ENCODE peak calls at places on chromosomes 6 and 20, in four cellular contexts. K, U, L and V are unnamed samples.

GRCh38 chr6:42532038-42532669 is 31.7 kb upstream of the UBR2 start:
- DNase-seq in U (peak), L (no peak), K (peak), V (no peak)

GRCh38 chr6:14431375-14432330 is 314.1 kb downstream of the CD83 start:
- DNase-seq in L (no peak), U (no peak), K (no peak), V (no peak)

GRCh38 chr6:56890066-56890465 is 64.8 kb upstream of the BEND6 start:
- DNase-seq in L (no peak), U (no peak), K (no peak), V (no peak)

GRCh38 chr6:51057296-51057695 is 238.6 kb downstream of the TFAP2B start:
- DNase-seq in K (no peak), L (no peak), U (no peak), V (no peak)

GRCh38 chr20:49993301-49993751 is 10.5 kb downstream of the SNAI1 start:
- DNase-seq in K (no peak), U (no peak), L (no peak), V (no peak)

GRCh38 chr20:24691901-24692351 is 222.5 kb downstream of the SYNDIG1 start:
- DNase-seq in U (no peak), L (no peak), K (no peak), V (no peak)

GRCh38 chr20:50409495-50409894 is 100.7 kb upstream of the PTPN1 start:
- DNase-seq in U (no peak), K (no peak), L (no peak), V (no peak)

GRCh38 chr20:57223648-57224489 is 42.6 kb downstream of the BMP7 start:
- DNase-seq in U (no peak), K (peak), L (no peak), V (no peak)

GRCh38 chr6:42142118-42142835 is at the start of gene C6orf132:
- DNase-seq in U (peak), L (peak), K (peak), V (peak)

GRCh38 chr20:53547664-53548239 is 45.9 kb downstream of the ZNF217 start:
- DNase-seq in U (peak), K (peak), L (peak), V (peak)

GRCh38 chr20:63331741-63332400 is 29.3 kb downstream of the CHRNA4 start:
- DNase-seq in K (peak), L (no peak), U (no peak), V (no peak)

GRCh38 chr6:55758156-55758942 is 117.0 kb downstream of the BMP5 start:
- DNase-seq in L (no peak), K (peak), U (no peak), V (no peak)

GRCh38 chr6:166721576-166721975 is 94.5 kb upstream of the RPS6KA2 start:
- DNase-seq in L (no peak), K (peak), U (no peak), V (no peak)

GRCh38 chr6:133809406-133809805 is 79.5 kb upstream of the TCF21 start:
- DNase-seq in U (no peak), L (no peak), K (no peak), V (no peak)

GRCh38 chr20:33280775-33281174 is 2.2 kb upstream of the BPIFB1 start:
- DNase-seq in L (no peak), U (no peak), K (no peak), V (no peak)

GRCh38 chr6:329888-330691 is 37.8 kb downstream of the DUSP22 start:
- DNase-seq in K (no peak), U (peak), L (no peak), V (no peak)

GRCh38 chr6:77740380-77740779 is 87.5 kb downstream of the MEI4 start:
- DNase-seq in K (peak), L (no peak), U (peak), V (no peak)

GRCh38 chr6:56649782-56650181 is 7.1 kb upstream of the DST start:
- DNase-seq in K (peak), L (no peak), U (no peak), V (no peak)

GRCh38 chr6:7629321-7629720 is 39.3 kb downstream of the SNRNP48 start:
- DNase-seq in U (no peak), K (no peak), L (no peak), V (no peak)

GRCh38 chr20:58073945-58074920 is 154.2 kb downstream of the ANKRD60 start:
- DNase-seq in U (no peak), L (no peak), K (peak), V (no peak)

GRCh38 chr20:57663241-57663640 is 43.0 kb upstream of the ZBP1 start:
- DNase-seq in K (no peak), L (peak), U (no peak), V (peak)

GRCh38 chr6:39313526-39314272 is 520 bp downstream of the KCNK17 start:
- DNase-seq in K (no peak), U (peak), L (peak), V (no peak)

GRCh38 chr6:149454405-149454848 is 30.4 kb downstream of the ZC3H12D start:
- DNase-seq in U (no peak), K (peak), L (no peak), V (no peak)

GRCh38 chr6:112173401-112173800 is 81.0 kb downstream of the LAMA4 start:
- DNase-seq in U (no peak), K (no peak), L (no peak), V (no peak)

GRCh38 chr6:10425973-10426780 is 11.3 kb upstream of the TFAP2A start:
- DNase-seq in L (peak), U (peak), K (no peak), V (peak)
- TF ChIP-seq CTCF in L (no peak), U (no peak), K (no peak), V (no peak)

DNA sequence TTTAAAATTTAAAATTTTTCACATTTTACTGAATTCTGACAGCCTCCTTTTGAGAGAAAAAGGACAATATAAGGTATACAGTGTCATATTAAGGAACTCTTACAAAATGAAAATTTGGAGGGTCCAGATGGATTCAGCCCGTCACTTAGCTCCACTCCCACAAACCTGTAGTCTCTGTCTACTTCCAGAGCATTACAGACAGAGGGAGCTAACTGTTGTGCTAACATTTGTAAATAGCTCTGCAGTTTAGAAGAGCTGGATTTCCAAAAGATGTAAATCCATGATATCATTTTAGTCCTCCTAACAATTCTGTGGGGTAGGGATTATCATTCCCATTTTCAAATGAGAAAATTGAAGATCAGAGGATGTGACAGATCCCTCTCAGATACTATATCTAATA is 16.1 kb upstream of the SERINC3 start:
- DNase-seq in L (no peak), U (no peak), K (no peak), V (no peak)
- TF ChIP-seq CTCF in L (no peak), U (no peak), K (peak), V (no peak)

GRCh38 chr6:104484191-104484590 is 375.5 kb downstream of the HACE1 start:
- DNase-seq in U (no peak), L (no peak), K (no peak), V (no peak)

GRCh38 chr6:104484626-104485025 is 375.1 kb downstream of the HACE1 start:
- DNase-seq in K (no peak), U (no peak), L (no peak), V (no peak)

GRCh38 chr6:104477569-104477968 is 382.1 kb downstream of the HACE1 start:
- DNase-seq in K (no peak), L (no peak), U (no peak), V (no peak)

GRCh38 chr6:104486003-104486402 is 373.7 kb downstream of the HACE1 start:
- DNase-seq in K (no peak), U (no peak), L (no peak), V (no peak)

DNA sequence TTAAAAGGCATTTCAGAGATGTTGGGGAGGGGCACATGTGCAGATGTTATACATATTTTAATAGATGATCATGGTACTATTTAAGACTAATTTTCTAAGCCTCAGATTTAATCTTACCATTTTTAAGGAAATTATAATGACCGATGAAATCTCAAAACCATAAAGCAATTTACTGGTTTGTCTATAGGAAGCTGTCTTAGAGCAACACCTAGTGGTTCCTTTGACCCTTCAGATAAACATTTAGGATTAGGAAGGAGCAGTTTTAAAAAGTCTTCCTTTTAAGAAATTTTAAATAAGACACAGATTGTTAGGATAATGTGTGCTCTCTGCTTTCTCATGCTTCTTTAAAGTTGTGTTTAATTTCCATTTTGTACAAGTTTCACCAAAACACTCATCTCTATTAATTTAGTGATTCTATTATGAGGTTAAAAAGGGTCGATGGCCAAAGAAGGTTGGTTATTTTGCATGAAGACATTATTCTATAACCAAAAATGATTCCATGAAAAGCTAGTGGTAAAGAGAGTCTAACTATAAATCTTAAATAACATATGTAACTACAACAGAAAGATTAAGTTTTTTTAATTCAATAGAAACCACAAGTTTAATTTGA is 376.4 kb downstream of the HACE1 start:
- DNase-seq in K (peak), L (no peak), U (peak), V (no peak)
- TF ChIP-seq CTCF in K (peak), L (no peak), U (peak), V (no peak)

GRCh38 chr20:39660965-39661364 is 698.8 kb downstream of the DHX35 start:
- DNase-seq in U (no peak), K (no peak), L (no peak), V (no peak)

GRCh38 chr20:39661833-39662232 is 699.7 kb downstream of the DHX35 start:
- DNase-seq in L (no peak), U (no peak), K (no peak), V (no peak)

GRCh38 chr20:39660251-39660650 is 698.1 kb downstream of the DHX35 start:
- DNase-seq in K (no peak), U (no peak), L (no peak), V (no peak)

DNA sequence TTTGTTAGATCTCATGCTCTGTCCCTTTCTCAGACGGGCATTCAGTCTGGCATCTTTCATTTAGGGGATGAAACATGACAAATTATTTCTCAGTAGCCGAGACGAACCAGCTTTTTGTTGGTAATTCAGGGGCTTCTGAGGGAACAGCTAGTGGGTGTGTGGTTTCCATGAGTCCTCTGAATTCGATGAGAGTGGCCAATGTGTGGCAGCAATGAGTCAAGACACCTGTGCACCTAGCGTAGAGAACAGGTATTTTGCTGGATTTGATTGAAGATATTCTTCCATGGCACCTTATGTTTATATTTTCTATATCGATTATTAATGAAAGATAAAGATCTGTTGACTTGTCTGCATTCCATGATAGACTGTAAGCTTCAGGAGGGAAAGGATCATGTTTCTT is 696.9 kb downstream of the DHX35 start:
- DNase-seq in U (peak), K (no peak), L (no peak), V (no peak)
- TF ChIP-seq CTCF in U (peak), K (no peak), L (no peak), V (no peak)

GRCh38 chr6:131792091-131792496 is 15.7 kb upstream of the ENPP1 start:
- DNase-seq in U (peak), K (peak), L (no peak), V (no peak)
- TF ChIP-seq CTCF in U (peak), K (peak), L (no peak), V (no peak)

GRCh38 chr6:2766767-2767314 is 1.6 kb downstream of the WRNIP1 start:
- DNase-seq in K (peak), L (no peak), U (no peak), V (no peak)
- TF ChIP-seq CTCF in K (no peak), L (peak), U (no peak), V (peak)

GRCh38 chr20:4997207-4997606 is 4.1 kb downstream of the SLC23A2 start:
- DNase-seq in K (no peak), U (no peak), L (no peak), V (no peak)

GRCh38 chr20:5001174-5002076 is at the start of gene SLC23A2:
- DNase-seq in L (peak), U (peak), K (peak), V (peak)

GRCh38 chr20:4999788-5000187 is 1.5 kb downstream of the SLC23A2 start:
- DNase-seq in L (no peak), K (no peak), U (no peak), V (no peak)

GRCh38 chr20:5000263-5001173 is 792 bp downstream of the SLC23A2 start:
- DNase-seq in U (peak), K (no peak), L (peak), V (peak)

DNA sequence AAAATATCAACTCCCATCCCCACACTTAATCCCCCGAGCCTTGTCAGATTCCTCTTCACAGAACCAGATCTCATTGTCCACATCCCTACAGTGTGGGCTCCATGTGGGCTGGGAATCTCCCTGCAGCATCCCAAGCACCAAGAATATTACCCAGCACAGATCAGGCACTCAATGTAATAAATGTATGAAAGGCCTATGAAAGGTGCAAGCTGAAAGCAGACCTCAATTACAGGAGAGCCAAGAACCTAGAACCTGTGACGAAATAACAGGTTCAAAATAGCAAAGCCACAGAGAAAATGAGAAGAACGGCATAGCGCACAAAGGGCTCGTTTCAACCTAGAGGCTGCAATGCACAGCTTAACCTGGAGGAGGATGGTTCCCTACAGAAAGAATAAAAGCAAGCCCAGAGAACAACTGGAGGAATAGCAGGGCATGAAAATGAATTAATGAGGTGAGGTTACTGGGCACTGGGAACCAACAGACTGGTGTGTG is 3.1 kb downstream of the SLC23A2 start:
- DNase-seq in L (no peak), U (peak), K (peak), V (no peak)
- TF ChIP-seq CTCF in L (no peak), U (no peak), K (peak), V (peak)

GRCh38 chr6:67863346-67863745 is 771.7 kb upstream of the ADGRB3 start:
- DNase-seq in L (no peak), K (peak), U (no peak), V (no peak)
- TF ChIP-seq CTCF in L (no peak), K (no peak), U (no peak), V (no peak)

DNA sequence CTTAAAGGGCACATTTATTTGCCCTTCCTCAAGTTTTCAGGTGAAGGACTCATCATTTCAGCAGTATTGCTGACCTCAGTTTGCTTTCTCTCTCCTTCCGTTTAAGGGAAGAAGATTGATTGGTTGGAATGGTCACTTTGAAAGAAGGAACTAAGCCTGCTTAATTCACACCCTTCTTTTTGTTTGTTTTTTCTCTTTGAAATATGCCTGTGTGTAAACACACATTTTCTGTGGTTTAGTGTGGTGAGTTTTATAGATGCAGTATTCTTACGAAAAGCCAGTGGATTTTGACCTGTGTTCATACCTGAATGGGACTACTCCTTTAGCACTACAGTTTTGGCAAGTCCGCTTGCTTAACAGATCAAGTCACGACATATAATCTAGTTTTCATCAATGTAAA is 548.8 kb upstream of the EPHA7 start:
- DNase-seq in L (no peak), U (no peak), K (no peak), V (no peak)
- TF ChIP-seq CTCF in L (no peak), U (no peak), K (no peak), V (no peak)

DNA sequence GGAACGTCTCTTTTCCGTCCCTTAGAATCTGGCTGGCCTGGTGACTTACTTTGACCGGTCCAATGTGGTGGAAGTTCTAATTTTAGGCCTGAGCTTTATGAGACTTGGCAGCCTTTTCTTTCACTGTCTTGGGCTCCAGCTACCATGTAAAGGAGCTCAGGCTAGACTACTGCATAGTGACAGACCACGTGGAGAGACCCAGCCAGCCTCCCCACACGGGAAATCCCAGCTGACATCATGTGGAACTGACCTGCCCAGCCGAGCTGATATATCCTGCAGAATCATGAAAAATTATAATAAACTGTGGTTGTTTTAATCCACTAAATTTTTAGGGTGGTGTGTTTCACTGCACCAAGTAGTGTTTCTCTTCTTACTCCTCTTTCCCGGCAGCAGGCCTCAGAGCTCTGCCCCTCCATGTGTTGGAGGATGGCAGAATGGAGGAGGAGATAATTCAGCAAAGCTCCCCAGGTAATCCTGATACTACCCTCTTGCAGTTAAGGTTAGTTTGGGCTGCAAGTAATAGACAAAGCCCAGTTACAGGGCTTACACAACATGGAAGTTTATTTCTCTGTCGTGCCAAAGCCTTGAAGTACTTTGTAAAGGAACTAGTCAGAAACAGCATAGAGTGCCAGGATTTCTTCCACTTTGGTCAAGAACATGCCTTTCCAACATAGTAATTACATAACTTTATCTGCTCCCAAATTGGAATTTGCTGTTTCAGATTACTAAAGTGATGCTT is 87.5 kb downstream of the SH3BGRL2 start:
- DNase-seq in U (no peak), K (no peak), L (no peak), V (no peak)
- TF ChIP-seq CTCF in U (no peak), K (no peak), L (no peak), V (no peak)